ENCODE peak calls at places on chromosome 17, in six cellular contexts. Z is foreskin fibroblast, U is aorta, T is heart left ventricle, J is Karpas-422, Y is uterus. B is an unnamed sample.

GRCh38 chr17:34998205-34998604 is 17.9 kb downstream of the LIG3 start:
- DNase-seq in Z (peak), U (peak), T (peak), J (peak), Y (no peak), B (peak)

GRCh38 chr17:77140878-77141767 is at the start of gene SEC14L1:
- DNase-seq in Z (peak), U (peak), T (peak), J (peak), Y (peak), B (peak)

GRCh38 chr17:40362696-40363479 is 1.6 kb downstream of the GJD3 start:
- DNase-seq in Z (peak), U (peak), T (peak), J (peak), Y (no peak), B (peak)

GRCh38 chr17:41739661-41740352 is 5.4 kb upstream of the HAP1 start:
- DNase-seq in Z (peak), U (no peak), T (no peak), J (no peak), Y (no peak), B (no peak)

GRCh38 chr17:51764387-51764971 is 394.0 kb downstream of the CA10 start:
- DNase-seq in Z (peak), U (no peak), T (no peak), J (peak), Y (peak), B (peak)

GRCh38 chr17:79927688-79928501 is 88.7 kb upstream of the CBX4 start:
- DNase-seq in Z (no peak), U (no peak), T (no peak), J (no peak), Y (no peak), B (no peak)

GRCh38 chr17:69762359-69762758 is 312.7 kb upstream of the KCNJ16 start:
- DNase-seq in Z (no peak), U (no peak), T (no peak), J (no peak), Y (no peak), B (no peak)

GRCh38 chr17:43856141-43856540 is 9.2 kb downstream of the CD300LG start:
- DNase-seq in Z (no peak), U (no peak), T (no peak), J (no peak), Y (no peak), B (no peak)

GRCh38 chr17:58920773-58921172 is 165.1 kb downstream of the PPM1E start:
- DNase-seq in Z (no peak), U (no peak), T (no peak), J (no peak), Y (no peak), B (no peak)

GRCh38 chr17:64707077-64707591 is 45.0 kb upstream of the SMURF2 start:
- DNase-seq in Z (peak), U (peak), T (peak), J (no peak), Y (peak), B (peak)

GRCh38 chr17:81436294-81436849 is 41.1 kb downstream of the BAHCC1 start:
- DNase-seq in Z (peak), U (no peak), T (peak), J (no peak), Y (peak), B (no peak)

GRCh38 chr17:41301204-41301790 is 1.4 kb downstream of the KRTAP29-1 start:
- DNase-seq in Z (no peak), U (no peak), T (no peak), J (no peak), Y (no peak), B (no peak)

DNA sequence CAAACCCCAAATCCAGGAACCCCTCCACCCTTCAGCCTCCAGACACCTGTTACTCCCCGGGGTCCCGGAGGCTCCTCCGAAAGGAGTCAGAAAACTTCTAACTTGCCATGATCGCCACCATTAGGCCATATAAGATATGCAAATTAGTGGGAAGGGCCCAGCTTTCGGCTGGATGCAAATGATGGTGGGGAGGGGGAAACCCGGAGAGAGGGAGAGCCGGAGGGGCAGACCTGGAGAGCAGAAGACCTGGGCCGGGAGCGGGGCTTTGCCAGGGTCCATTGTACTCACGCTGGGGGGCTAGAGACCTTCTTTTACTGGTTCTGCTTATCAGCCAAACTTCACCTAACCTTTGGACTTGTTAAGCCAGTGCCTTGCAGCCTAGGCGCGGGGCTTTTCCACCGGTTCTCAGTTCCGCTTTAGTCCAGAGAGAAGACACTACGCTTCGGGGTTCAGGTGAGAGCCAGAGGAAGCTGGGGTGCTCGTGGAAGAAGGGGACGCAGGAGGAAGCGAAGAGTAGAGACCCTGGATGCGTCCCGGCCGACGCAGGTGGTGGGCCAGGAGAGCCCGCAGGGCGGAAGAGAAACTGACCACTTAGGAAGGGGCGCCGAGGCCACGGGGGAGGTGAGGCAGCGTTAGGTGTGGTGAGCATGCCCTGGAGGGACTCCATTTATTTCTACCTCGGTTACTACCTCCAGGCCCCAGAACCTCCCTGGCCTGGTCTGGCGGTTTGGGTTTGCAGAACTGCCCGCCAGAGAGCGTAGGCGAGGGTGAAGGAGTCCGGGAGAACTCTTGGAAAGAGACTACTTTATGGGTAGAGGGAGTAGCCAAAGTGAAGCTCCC is at the start of gene HNF1B:
- DNase-seq in Z (no peak), U (no peak), T (no peak), J (peak), Y (no peak), B (no peak)
- H3K4me3 ChIP-seq in Z (no peak), U (no peak), T (peak), J (peak), Y (no peak), B (no peak)

GRCh38 chr17:78357177-78357586 is 2.7 kb downstream of the SOCS3 start:
- DNase-seq in Z (peak), U (peak), T (peak), J (no peak), Y (peak), B (peak)

GRCh38 chr17:78358538-78359215 is 1.2 kb downstream of the SOCS3 start:
- DNase-seq in Z (peak), U (no peak), T (no peak), J (no peak), Y (no peak), B (no peak)

GRCh38 chr17:78359216-78359935 is 501 bp downstream of the SOCS3 start:
- DNase-seq in Z (peak), U (peak), T (peak), J (no peak), Y (no peak), B (peak)

GRCh38 chr17:78356163-78356713 is 3.6 kb downstream of the SOCS3 start:
- DNase-seq in Z (peak), U (peak), T (no peak), J (peak), Y (no peak), B (peak)

GRCh38 chr17:78357687-78358537 is 2.0 kb downstream of the SOCS3 start:
- DNase-seq in Z (peak), U (no peak), T (no peak), J (no peak), Y (no peak), B (no peak)
- H3K4me3 ChIP-seq in Z (peak), U (peak), T (peak), J (no peak), Y (peak), B (no peak)

GRCh38 chr17:20010099-20010863 is 1.1 kb downstream of the SPECC1 start:
- DNase-seq in Z (peak), U (peak), T (no peak), J (no peak), Y (peak), B (peak)
- H3K4me3 ChIP-seq in Z (peak), U (peak), T (peak), J (no peak), Y (peak), B (peak)

DNA sequence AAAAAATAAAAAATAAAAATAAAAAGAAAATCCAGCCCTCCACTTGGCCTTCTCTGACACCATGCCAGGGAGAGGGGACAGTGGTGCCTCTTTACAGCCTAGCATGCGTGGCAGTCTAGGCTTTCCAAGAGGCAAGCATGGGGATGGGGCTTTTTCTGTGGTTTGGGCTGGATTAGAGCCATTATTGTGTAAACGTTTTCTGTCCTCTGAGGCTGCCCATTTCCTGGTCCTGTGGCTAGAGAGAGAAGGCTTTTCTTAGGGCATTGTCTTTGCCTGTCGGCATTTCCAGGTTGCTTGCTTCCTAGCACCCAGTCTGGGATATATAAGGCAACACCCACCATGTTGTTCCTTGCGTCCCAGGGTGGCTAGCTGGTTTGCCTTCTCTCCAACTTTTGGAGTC is 2.7 kb upstream of the DHRS7B start:
- DNase-seq in Z (no peak), U (no peak), T (no peak), J (no peak), Y (no peak), B (no peak)
- H3K4me3 ChIP-seq in Z (no peak), U (no peak), T (no peak), J (no peak), Y (no peak), B (no peak)

GRCh38 chr17:68711858-68712257 is 110.7 kb upstream of the FAM20A start:
- DNase-seq in Z (peak), U (no peak), T (no peak), J (no peak), Y (no peak), B (no peak)

GRCh38 chr17:68710976-68711375 is 109.8 kb upstream of the FAM20A start:
- DNase-seq in Z (no peak), U (no peak), T (no peak), J (no peak), Y (no peak), B (no peak)

GRCh38 chr17:68707032-68707431 is 105.9 kb upstream of the FAM20A start:
- DNase-seq in Z (peak), U (no peak), T (no peak), J (no peak), Y (no peak), B (no peak)

GRCh38 chr17:68709461-68709860 is 108.3 kb upstream of the FAM20A start:
- DNase-seq in Z (no peak), U (no peak), T (no peak), J (no peak), Y (no peak), B (no peak)

DNA sequence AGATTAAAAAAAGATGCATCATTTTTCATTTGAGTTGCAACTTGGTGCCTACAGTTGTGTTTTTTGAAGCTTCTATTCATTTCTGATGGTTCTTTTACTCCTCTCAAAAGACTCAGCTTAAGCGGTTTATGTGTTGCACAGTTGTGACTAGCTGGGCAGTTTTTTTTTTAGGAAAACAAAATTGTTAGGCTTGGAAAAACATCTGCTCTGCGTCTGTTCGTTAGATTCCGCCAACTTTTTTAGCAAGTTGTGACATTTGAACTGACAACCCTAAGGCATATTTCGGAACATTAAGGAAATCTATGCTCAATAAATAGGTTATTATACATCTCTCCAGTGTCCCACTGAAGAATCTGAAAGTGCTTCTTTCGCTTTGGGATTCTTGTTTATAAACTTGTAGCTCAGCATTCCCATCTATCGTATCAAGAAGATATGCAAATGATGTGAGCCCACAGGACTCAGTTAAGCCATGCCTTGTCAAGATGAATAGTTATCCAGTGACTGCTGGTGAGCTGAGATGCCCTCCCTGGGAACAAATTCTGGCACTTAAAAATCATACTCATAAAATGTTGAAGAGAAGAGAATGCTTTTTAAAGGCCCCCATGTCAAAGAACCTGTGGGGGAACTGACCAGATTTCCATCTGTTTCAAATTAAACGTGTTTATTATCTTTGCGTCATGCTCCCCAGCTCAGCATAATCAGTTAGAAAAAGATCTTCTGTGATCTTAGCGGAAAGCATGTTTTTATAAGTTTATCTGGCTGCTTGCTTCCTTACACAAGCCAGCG is 109.0 kb upstream of the FAM20A start:
- DNase-seq in Z (peak), U (no peak), T (no peak), J (no peak), Y (no peak), B (no peak)
- H3K4me3 ChIP-seq in Z (peak), U (no peak), T (no peak), J (no peak), Y (no peak), B (no peak)

DNA sequence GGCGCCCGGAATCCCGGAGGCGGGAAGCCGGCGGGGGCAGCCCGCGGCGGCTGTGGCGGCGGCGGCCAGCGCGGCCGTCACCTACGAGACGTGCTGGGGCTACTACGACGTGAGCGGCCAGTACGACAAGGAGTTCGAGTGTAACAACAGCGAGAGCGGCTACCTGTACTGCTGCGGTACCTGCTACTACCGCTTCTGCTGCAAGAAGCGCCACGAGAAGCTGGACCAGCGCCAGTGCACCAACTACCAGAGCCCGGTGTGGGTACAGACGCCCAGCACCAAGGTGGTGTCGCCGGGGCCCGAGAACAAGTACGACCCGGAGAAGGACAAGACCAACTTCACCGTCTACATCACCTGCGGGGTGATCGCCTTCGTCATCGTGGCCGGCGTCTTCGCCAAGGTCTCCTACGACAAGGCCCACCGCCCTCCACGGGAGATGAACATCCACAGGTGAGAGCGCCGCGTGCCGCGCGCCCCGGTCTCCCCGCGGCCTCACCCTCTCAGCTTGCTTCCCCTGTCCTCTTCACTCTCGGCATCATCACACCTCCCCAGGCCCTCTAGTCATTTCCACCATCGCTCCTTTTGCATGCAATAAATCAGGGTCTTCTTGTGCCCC is 706 bp downstream of the SHISA6 start:
- DNase-seq in Z (no peak), U (no peak), T (no peak), J (no peak), Y (no peak), B (no peak)
- H3K4me3 ChIP-seq in Z (no peak), U (no peak), T (peak), J (no peak), Y (peak), B (no peak)

DNA sequence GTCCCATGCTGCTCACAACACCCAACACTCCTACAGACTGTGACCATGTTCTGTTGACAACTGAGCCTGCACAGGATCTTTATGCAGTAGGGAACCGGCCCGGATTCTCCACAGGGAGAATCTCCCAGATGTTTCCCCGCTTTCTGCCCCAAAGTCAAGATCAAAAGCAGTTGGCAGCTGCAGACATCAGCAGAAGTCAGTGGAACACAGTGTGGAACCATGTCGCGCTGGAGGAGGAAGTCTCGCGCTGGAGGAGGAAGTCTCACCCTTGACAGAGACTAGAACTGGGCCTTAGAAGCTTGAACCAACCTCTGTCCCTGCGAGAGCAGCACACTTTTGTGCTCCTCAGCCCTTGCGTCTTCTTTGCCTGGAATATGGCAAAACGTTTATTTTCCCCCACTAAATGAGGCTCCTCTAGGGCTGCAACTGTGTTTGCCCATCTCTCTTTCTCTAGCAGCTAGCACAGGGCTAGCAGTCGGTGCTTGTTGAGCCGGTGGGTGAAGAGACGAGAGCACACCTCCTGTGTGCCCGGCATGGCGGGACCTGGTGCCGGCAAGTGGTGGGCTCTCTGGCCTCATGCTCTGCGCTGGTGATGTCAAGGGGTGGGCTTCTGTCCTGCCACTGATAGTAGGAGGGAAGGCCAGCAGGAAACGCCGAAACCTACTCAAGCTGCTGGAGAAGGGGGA is 2.1 kb upstream of the MRC2 start:
- DNase-seq in Z (no peak), U (no peak), T (no peak), J (no peak), Y (no peak), B (no peak)
- H3K4me3 ChIP-seq in Z (no peak), U (no peak), T (no peak), J (no peak), Y (no peak), B (no peak)

GRCh38 chr17:17759164-17759563 is 77.6 kb downstream of the SREBF1 start:
- DNase-seq in Z (no peak), U (no peak), T (no peak), J (no peak), Y (no peak), B (no peak)

GRCh38 chr17:17755715-17756114 is 74.5 kb downstream of the RAI1 start:
- DNase-seq in Z (no peak), U (no peak), T (no peak), J (no peak), Y (no peak), B (no peak)

GRCh38 chr17:17757391-17757791 is 76.1 kb downstream of the RAI1 start:
- DNase-seq in Z (no peak), U (no peak), T (no peak), J (peak), Y (no peak), B (no peak)

GRCh38 chr17:17758443-17758842 is 77.2 kb downstream of the RAI1 start:
- DNase-seq in Z (no peak), U (no peak), T (no peak), J (no peak), Y (no peak), B (no peak)

DNA sequence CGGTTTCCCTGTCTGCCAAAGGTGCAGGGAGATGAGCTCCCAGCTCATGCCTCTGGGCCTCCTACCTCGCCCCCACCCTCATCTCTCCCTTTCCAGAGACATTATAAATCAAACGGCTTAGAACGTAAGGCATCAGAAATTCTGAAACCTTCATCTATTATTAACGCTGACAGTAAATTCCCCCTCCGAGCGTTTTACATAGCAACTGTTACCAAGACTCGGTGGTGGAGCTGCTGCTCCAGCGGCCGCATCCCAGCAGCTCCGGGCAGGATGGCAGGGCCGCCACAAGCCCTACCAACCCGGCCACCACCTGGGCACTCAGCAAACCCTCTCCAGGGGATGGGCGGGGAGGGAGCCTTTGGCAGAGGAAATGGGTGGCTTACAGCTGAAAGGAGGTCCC is 76.7 kb downstream of the RAI1 start:
- DNase-seq in Z (no peak), U (no peak), T (no peak), J (no peak), Y (no peak), B (no peak)
- H3K4me3 ChIP-seq in Z (no peak), U (no peak), T (no peak), J (no peak), Y (no peak), B (no peak)

DNA sequence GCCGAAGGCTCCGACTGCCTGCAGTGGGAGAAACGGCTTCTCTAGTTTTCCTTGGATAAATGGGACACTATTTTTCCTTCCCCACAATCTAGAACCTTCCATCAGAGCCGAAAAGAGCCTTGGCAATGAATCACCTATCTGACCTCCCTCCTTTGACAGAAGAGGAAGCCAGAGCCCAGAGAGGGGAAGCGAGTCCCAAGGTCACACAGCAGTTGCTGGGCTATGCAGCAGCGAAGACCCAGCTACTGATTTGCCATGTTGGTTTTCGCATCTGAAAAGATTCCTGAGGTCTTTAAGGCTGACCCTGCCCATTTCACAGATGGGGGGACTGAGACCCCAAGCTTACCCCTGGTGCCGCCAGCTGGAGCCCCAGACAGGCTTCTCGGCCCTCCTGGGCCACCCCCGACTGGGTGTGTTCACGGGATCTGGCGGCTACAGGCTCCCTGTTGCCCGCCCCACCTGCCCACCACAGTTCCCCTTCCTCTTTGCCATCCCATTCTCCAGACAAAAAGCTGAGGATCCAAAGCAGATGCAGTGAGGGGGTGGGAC is 45.9 kb downstream of the RAI1 start:
- DNase-seq in Z (no peak), U (no peak), T (no peak), J (peak), Y (no peak), B (no peak)
- H3K4me3 ChIP-seq in Z (no peak), U (no peak), T (no peak), J (no peak), Y (no peak), B (no peak)

GRCh38 chr17:75642221-75643032 is 9.2 kb downstream of the SMIM5 start:
- DNase-seq in Z (no peak), U (no peak), T (peak), J (no peak), Y (no peak), B (no peak)
- H3K4me3 ChIP-seq in Z (no peak), U (no peak), T (no peak), J (no peak), Y (no peak), B (no peak)

B was measured in adrenal gland.